ENCODE peak calls at places on chromosomes 2 and 18, in five cellular contexts. Y is AG20443; J is brain microvascular endothelial cell; P is stimulated activated CD4-positive, alpha-beta T cell treated with anti-CD3 and anti-CD28 coated beads, TNF-alpha, amount 100 ng/mL, for 4 hours; I is left cardiac atrium. G is an unnamed sample.

GRCh38 chr2:105426626-105427292 is 27.9 kb upstream of the FHL2 start:
- DNase-seq in Y (no peak), J (no peak), P (no peak), I (no peak), G (no peak)

GRCh38 chr18:55405655-55406373 is 182.2 kb downstream of the TCF4 start:
- DNase-seq in Y (peak), J (peak), P (no peak), I (peak), G (no peak)

GRCh38 chr18:58345064-58345463 is 283.8 kb downstream of the ALPK2 start:
- DNase-seq in Y (no peak), J (no peak), P (no peak), I (no peak), G (no peak)

GRCh38 chr2:196743165-196743564 is 56.3 kb downstream of the GTF3C3 start:
- DNase-seq in Y (no peak), J (no peak), P (no peak), I (no peak), G (no peak)

GRCh38 chr18:42374961-42375360 is 419.9 kb downstream of the PIK3C3 start:
- DNase-seq in Y (no peak), J (no peak), P (no peak), I (no peak), G (no peak)

GRCh38 chr2:101478561-101479001 is 3.7 kb upstream of the RFX8 start:
- DNase-seq in Y (no peak), J (no peak), P (no peak), I (no peak), G (no peak)

GRCh38 chr2:27050281-27050995 is 1.0 kb upstream of the AGBL5 start:
- DNase-seq in Y (peak), J (peak), P (peak), I (peak), G (peak)

GRCh38 chr18:58533771-58534170 is 95.1 kb downstream of the ALPK2 start:
- DNase-seq in Y (no peak), J (no peak), P (no peak), I (no peak), G (no peak)

GRCh38 chr2:105100064-105100840 is 62.4 kb downstream of the MRPS9 start:
- DNase-seq in Y (no peak), J (no peak), P (no peak), I (no peak), G (no peak)

GRCh38 chr2:226701052-226701451 is 98.6 kb downstream of the IRS1 start:
- DNase-seq in Y (peak), J (peak), P (no peak), I (no peak), G (no peak)

GRCh38 chr18:35161934-35162333 is 78.9 kb upstream of the ZNF397 start:
- DNase-seq in Y (no peak), J (no peak), P (no peak), I (no peak), G (no peak)

GRCh38 chr2:170009209-170009608 is 168.7 kb upstream of the MYO3B start:
- DNase-seq in Y (no peak), J (no peak), P (no peak), I (no peak), G (no peak)

GRCh38 chr18:79533591-79533990 is 137.9 kb downstream of the NFATC1 start:
- DNase-seq in Y (no peak), J (no peak), P (no peak), I (no peak), G (no peak)

GRCh38 chr2:8303322-8303832 is 378.5 kb upstream of the ID2 start:
- DNase-seq in Y (no peak), J (no peak), P (peak), I (peak), G (peak)

GRCh38 chr2:102116675-102117471 is 25.7 kb upstream of the IL1R1 start:
- DNase-seq in Y (no peak), J (no peak), P (no peak), I (no peak), G (no peak)

GRCh38 chr18:66646622-66647021 is 42.7 kb upstream of the CDH19 start:
- DNase-seq in Y (no peak), J (peak), P (no peak), I (no peak), G (no peak)

GRCh38 chr2:23803965-23804542 is 122.9 kb downstream of the ATAD2B start:
- DNase-seq in Y (no peak), J (peak), P (no peak), I (peak), G (no peak)

GRCh38 chr18:77145364-77145901 is 12.8 kb upstream of the MBP start:
- DNase-seq in Y (no peak), J (no peak), P (no peak), I (no peak), G (no peak)

GRCh38 chr2:60649721-60650120 is 96.3 kb upstream of the BCL11A start:
- DNase-seq in Y (no peak), J (no peak), P (no peak), I (no peak), G (no peak)

GRCh38 chr2:78262713-78263375 is 740.7 kb upstream of the LRRTM4 start:
- DNase-seq in Y (no peak), J (no peak), P (no peak), I (no peak), G (no peak)

GRCh38 chr18:41938445-41938844 is 16.6 kb upstream of the PIK3C3 start:
- DNase-seq in Y (peak), J (peak), P (no peak), I (no peak), G (no peak)

GRCh38 chr18:77106331-77106730 is 26.3 kb downstream of the MBP start:
- DNase-seq in Y (no peak), J (no peak), P (peak), I (no peak), G (no peak)

GRCh38 chr2:30503007-30503691 is 56.1 kb downstream of the LCLAT1 start:
- DNase-seq in Y (no peak), J (no peak), P (no peak), I (no peak), G (no peak)

GRCh38 chr2:85053802-85054201 is 79.4 kb upstream of the TCF7L1 start:
- DNase-seq in Y (peak), J (peak), P (no peak), I (no peak), G (no peak)

GRCh38 chr18:32244863-32245262 is 55.0 kb downstream of the MEP1B start:
- DNase-seq in Y (no peak), J (no peak), P (no peak), I (no peak), G (no peak)

G was measured in GM12892.